ENCODE peak calls at places on chromosomes 5 and 9, in nine cellular contexts. B, I, A, E, X, R, M, O and Q are unnamed samples.
A peak's percentile ranks its signal among the peaks of the same experiment; 100 is the strongest.

GRCh38 chr9:121770415-121771273 is 119.2 kb downstream of the DAB2IP start:
- DNase-seq in O (peak; percentile 76), A (no peak), I (peak; percentile 28), X (no peak), B (no peak), E (no peak), R (no peak), M (no peak), Q (no peak)

GRCh38 chr9:88759374-88759773 is 224.4 kb downstream of the NXNL2 start:
- DNase-seq in E (no peak), I (no peak), O (no peak), X (no peak), R (no peak), A (no peak), M (no peak), B (no peak), Q (no peak)

GRCh38 chr5:14122089-14122488 is 21.1 kb upstream of the TRIO start:
- DNase-seq in E (no peak), R (no peak), B (no peak), X (no peak), A (no peak), I (no peak), M (no peak), O (no peak), Q (no peak)

GRCh38 chr5:139385061-139385889 is 2.2 kb upstream of the SLC23A1 start:
- DNase-seq in I (no peak), B (no peak), R (no peak), X (no peak), E (no peak), M (no peak), A (no peak), O (no peak), Q (peak; percentile 33)

GRCh38 chr5:139862803-139863202 is 67.2 kb downstream of the PSD2 start:
- DNase-seq in B (no peak), R (no peak), I (no peak), O (no peak), X (no peak), M (no peak), E (no peak), A (no peak), Q (no peak)

GRCh38 chr9:98333703-98334582 is 78.5 kb upstream of the TBC1D2 start:
- DNase-seq in X (no peak), I (no peak), B (no peak), E (no peak), R (no peak), O (peak; percentile 92), M (no peak), A (no peak), Q (no peak)

GRCh38 chr9:21744874-21745273 is 57.6 kb upstream of the MTAP start:
- DNase-seq in R (no peak), B (no peak), M (no peak), O (peak; percentile 94), I (no peak), X (no peak), E (no peak), A (no peak), Q (no peak)

GRCh38 chr9:114671605-114672004 is 10.4 kb downstream of the TEX48 start:
- DNase-seq in B (no peak), M (no peak), O (no peak), I (no peak), E (no peak), A (no peak), R (no peak), X (no peak), Q (peak; percentile 17)

GRCh38 chr9:34098307-34098706 is 28.2 kb downstream of the DCAF12 start:
- DNase-seq in O (no peak), R (no peak), E (no peak), A (peak; percentile 28), M (no peak), B (no peak), I (no peak), X (no peak), Q (no peak)

GRCh38 chr5:176732736-176733585 is 77.4 kb upstream of the UNC5A start:
- DNase-seq in R (no peak), O (no peak), X (no peak), A (no peak), E (no peak), I (no peak), M (no peak), B (no peak), Q (no peak)

GRCh38 chr5:51678335-51678734 is 295.1 kb downstream of the ISL1 start:
- DNase-seq in X (no peak), E (no peak), M (no peak), O (no peak), B (no peak), A (no peak), I (no peak), R (no peak), Q (no peak)

GRCh38 chr5:181204561-181205401 is at the start of gene TRIM7:
- DNase-seq in I (peak; percentile 84), A (peak; percentile 15), E (no peak), M (no peak), B (no peak), O (peak; percentile 49), X (peak; percentile 15), R (no peak), Q (no peak)

GRCh38 chr9:115018547-115019435 is 88.4 kb upstream of the TNFSF8 start:
- DNase-seq in E (no peak), R (no peak), M (no peak), X (no peak), I (no peak), O (peak; percentile 92), A (no peak), B (no peak), Q (no peak)

GRCh38 chr5:159912033-159912800 is 4.1 kb upstream of the ADRA1B start:
- DNase-seq in A (no peak), O (peak; percentile 83), E (no peak), M (no peak), X (no peak), I (no peak), R (no peak), B (no peak), Q (no peak)

GRCh38 chr9:136484153-136485048 is 1.6 kb upstream of the SEC16A start:
- DNase-seq in A (no peak), X (no peak), M (no peak), O (peak; percentile 11), E (no peak), B (peak; percentile 77), R (no peak), I (no peak), Q (peak; percentile 35)

GRCh38 chr9:91646702-91647101 is 223.1 kb upstream of the NFIL3 start:
- DNase-seq in I (no peak), A (no peak), M (no peak), E (no peak), B (no peak), R (no peak), O (no peak), X (no peak), Q (no peak)

GRCh38 chr9:136673088-136673969 is 10.6 kb downstream of the EGFL7 start:
- DNase-seq in A (no peak), O (no peak), B (no peak), E (no peak), I (no peak), X (no peak), M (no peak), R (no peak), Q (no peak)

GRCh38 chr5:67350600-67351315 is 154.2 kb upstream of the CD180 start:
- DNase-seq in I (no peak), A (no peak), O (peak; percentile 50), R (no peak), B (peak; percentile 80), E (no peak), M (no peak), X (peak; percentile 24), Q (peak; percentile 28)

GRCh38 chr5:50958852-50959457 is 292.5 kb downstream of the PARP8 start:
- DNase-seq in O (peak; percentile 31), M (no peak), A (no peak), X (no peak), B (peak; percentile 75), E (no peak), I (no peak), R (no peak), Q (peak; percentile 48)

GRCh38 chr9:70924905-70925547 is 196.4 kb downstream of the TRPM3 start:
- DNase-seq in X (no peak), R (peak; percentile 7), E (no peak), A (no peak), O (peak; percentile 94), I (no peak), B (peak; percentile 87), M (no peak), Q (peak; percentile 58)

GRCh38 chr5:138389332-138389731 is 36.8 kb downstream of the KDM3B start:
- DNase-seq in R (no peak), E (no peak), O (no peak), B (no peak), M (no peak), X (no peak), A (no peak), I (no peak), Q (no peak)

GRCh38 chr5:13632676-13633075 is 311.8 kb downstream of the DNAH5 start:
- DNase-seq in O (peak; percentile 63), B (no peak), A (no peak), X (no peak), I (no peak), R (no peak), E (no peak), M (no peak), Q (no peak)

GRCh38 chr5:119397518-119398380 is 41.9 kb downstream of the TNFAIP8 start:
- DNase-seq in A (no peak), B (no peak), I (no peak), R (no peak), X (no peak), O (peak; percentile 84), M (no peak), E (no peak), Q (no peak)

GRCh38 chr9:115058684-115059315 is 59.2 kb downstream of the TNC start:
- DNase-seq in E (no peak), X (no peak), M (no peak), O (peak; percentile 83), I (no peak), A (no peak), R (no peak), B (no peak), Q (no peak)

GRCh38 chr5:141515946-141516647 is 27.2 kb downstream of the PCDHGC5 start:
- DNase-seq in B (no peak), R (no peak), M (no peak), O (no peak), X (no peak), I (no peak), E (no peak), A (no peak), Q (no peak)

GRCh38 chr9:127925959-127926949 is 4.3 kb downstream of the PIP5KL1 start:
- DNase-seq in I (no peak), A (no peak), X (no peak), B (no peak), E (no peak), O (no peak), M (no peak), R (no peak), Q (no peak)

GRCh38 chr5:36751881-36752280 is 124.7 kb upstream of the NIPBL start:
- DNase-seq in B (no peak), O (no peak), A (no peak), R (no peak), E (no peak), I (no peak), M (no peak), X (no peak), Q (no peak)

GRCh38 chr9:117929873-117930272 is 225.7 kb downstream of the TLR4 start:
- DNase-seq in X (no peak), R (no peak), O (no peak), A (no peak), I (no peak), M (no peak), B (peak; percentile 55), E (no peak), Q (peak; percentile 25)

GRCh38 chr9:34993502-34994428 is 4.2 kb downstream of the DNAJB5 start:
- DNase-seq in A (no peak), R (peak; percentile 42), B (peak; percentile 27), I (peak; percentile 89), X (no peak), E (no peak), M (no peak), O (peak; percentile 58), Q (peak; percentile 48)

GRCh38 chr9:133420392-133420827 is 1.8 kb upstream of the ADAMTS13 start:
- DNase-seq in I (no peak), X (no peak), O (no peak), E (peak; percentile 6), B (no peak), M (no peak), R (no peak), A (peak; percentile 65), Q (no peak)

GRCh38 chr5:65255294-65255693 is 226.4 kb downstream of the ADAMTS6 start:
- DNase-seq in R (no peak), X (no peak), I (no peak), M (no peak), O (no peak), B (no peak), A (no peak), E (no peak), Q (no peak)